ENCODE peak calls at places on chromosomes 16 and 17, in ten cellular contexts. O, M, Y, U, B, L, F, T, S and V are unnamed samples.

GRCh38 chr17:42773290-42774035 is at the start of gene VPS25:
- DNase-seq in O (peak), M (peak), Y (peak), U (peak), B (peak), L (peak), F (peak), T (peak), S (peak), V (peak)

GRCh38 chr17:74387365-74388218 is 20.3 kb downstream of the GPR142 start:
- DNase-seq in O (no peak), M (no peak), Y (no peak), U (no peak), B (no peak), L (no peak), F (no peak), T (no peak), S (no peak), V (no peak)

GRCh38 chr16:49824600-49824999 is 31.3 kb downstream of the ZNF423 start:
- DNase-seq in O (no peak), M (no peak), Y (no peak), U (no peak), B (no peak), L (no peak), F (no peak), T (no peak), S (no peak), V (peak)

GRCh38 chr16:77789646-77790370 is 1.4 kb downstream of the VAT1L start:
- DNase-seq in O (no peak), M (no peak), Y (no peak), U (no peak), B (no peak), L (no peak), F (no peak), T (no peak), S (no peak), V (no peak)

GRCh38 chr17:49496183-49496865 is 1.2 kb downstream of the NGFR start:
- DNase-seq in O (peak), M (peak), Y (peak), U (no peak), B (peak), L (peak), F (peak), T (peak), S (peak), V (peak)

GRCh38 chr17:44348234-44348987 is 3.3 kb downstream of the GRN start:
- DNase-seq in O (no peak), M (no peak), Y (peak), U (peak), B (no peak), L (peak), F (no peak), T (no peak), S (peak), V (no peak)

GRCh38 chr16:88651276-88651988 is 579 bp upstream of the CYBA start:
- DNase-seq in O (peak), M (peak), Y (peak), U (peak), B (peak), L (no peak), F (peak), T (peak), S (peak), V (no peak)

GRCh38 chr16:54927125-54928015 is 3.3 kb upstream of the IRX5 start:
- DNase-seq in O (no peak), M (no peak), Y (peak), U (no peak), B (no peak), L (no peak), F (no peak), T (no peak), S (no peak), V (no peak)

GRCh38 chr16:86872833-86873232 is 294.5 kb downstream of the FOXL1 start:
- DNase-seq in O (no peak), M (no peak), Y (no peak), U (no peak), B (no peak), L (no peak), F (no peak), T (no peak), S (no peak), V (no peak)

GRCh38 chr17:4741544-4741943 is 1.8 kb upstream of the CXCL16 start:
- DNase-seq in O (no peak), M (no peak), Y (no peak), U (no peak), B (no peak), L (no peak), F (no peak), T (no peak), S (no peak), V (no peak)

GRCh38 chr17:55926276-55926995 is 175.6 kb downstream of the PCTP start:
- DNase-seq in O (no peak), M (no peak), Y (peak), U (no peak), B (no peak), L (no peak), F (no peak), T (no peak), S (no peak), V (no peak)

GRCh38 chr17:78736526-78737079 is 45.5 kb downstream of the CYTH1 start:
- DNase-seq in O (peak), M (no peak), Y (peak), U (no peak), B (no peak), L (no peak), F (peak), T (peak), S (no peak), V (peak)

GRCh38 chr16:1444730-1445517 is 568 bp upstream of the CCDC154 start:
- DNase-seq in O (no peak), M (no peak), Y (no peak), U (no peak), B (no peak), L (no peak), F (no peak), T (no peak), S (no peak), V (no peak)

GRCh38 chr16:68475071-68475470 is 26.8 kb upstream of the SMPD3 start:
- DNase-seq in O (no peak), M (no peak), Y (no peak), U (no peak), B (no peak), L (no peak), F (no peak), T (no peak), S (no peak), V (no peak)

GRCh38 chr17:45137561-45138305 is 2.2 kb downstream of the ACBD4 start:
- DNase-seq in O (no peak), M (no peak), Y (no peak), U (no peak), B (no peak), L (no peak), F (no peak), T (no peak), S (no peak), V (no peak)

GRCh38 chr17:78173025-78173715 is 4.8 kb downstream of the SYNGR2 start:
- DNase-seq in O (no peak), M (no peak), Y (no peak), U (no peak), B (no peak), L (no peak), F (no peak), T (no peak), S (peak), V (no peak)

GRCh38 chr16:2178321-2179106 is 17.9 kb downstream of the CASKIN1 start:
- DNase-seq in O (no peak), M (no peak), Y (no peak), U (no peak), B (peak), L (no peak), F (peak), T (peak), S (no peak), V (no peak)

GRCh38 chr16:56617212-56618085 is 8.1 kb upstream of the MT1E start:
- DNase-seq in O (no peak), M (no peak), Y (no peak), U (peak), B (peak), L (no peak), F (peak), T (no peak), S (peak), V (peak)

GRCh38 chr17:50022463-50023130 is 27.6 kb upstream of the DLX3 start:
- DNase-seq in O (no peak), M (no peak), Y (no peak), U (peak), B (no peak), L (peak), F (no peak), T (no peak), S (peak), V (no peak)